ENCODE peak calls at places on chromosomes 6 and 20, in five cellular contexts. One of them, this sample, is unnamed.
A peak's percentile ranks its signal among the peaks of the same experiment; 100 is the strongest.

GRCh38 chr20:6629564-6629963 is 137.9 kb upstream of the BMP2 start:
- DNase-seq in RWPE1: no peak
- DNase-seq in activated T-cell treated with anti-CD3 and anti-CD28 coated beads for 1 hour: no peak
- DNase-seq in stimulated activated CD4-positive, alpha-beta T cell treated with anti-CD3 and anti-CD28 coated beads, Interleukin-1b, Interleukin-23, amount 100 ng/mL, for 24 hours: no peak
- DNase-seq in LNCaP clone FGC: no peak
- DNase-seq in this sample: no peak

GRCh38 chr20:38112249-38112942 is 52.7 kb downstream of the TGM2 start:
- DNase-seq in RWPE1: no peak
- DNase-seq in activated T-cell treated with anti-CD3 and anti-CD28 coated beads for 1 hour: no peak
- DNase-seq in LNCaP clone FGC: no peak
- DNase-seq in stimulated activated CD4-positive, alpha-beta T cell treated with anti-CD3 and anti-CD28 coated beads, Interleukin-1b, Interleukin-23, amount 100 ng/mL, for 24 hours: no peak
- DNase-seq in this sample: peak; percentile 33

GRCh38 chr20:327946-328563 is 2.7 kb downstream of the SOX12 start:
- DNase-seq in LNCaP clone FGC: no peak
- DNase-seq in stimulated activated CD4-positive, alpha-beta T cell treated with anti-CD3 and anti-CD28 coated beads, Interleukin-1b, Interleukin-23, amount 100 ng/mL, for 24 hours: no peak
- DNase-seq in activated T-cell treated with anti-CD3 and anti-CD28 coated beads for 1 hour: no peak
- DNase-seq in RWPE1: no peak
- DNase-seq in this sample: no peak

GRCh38 chr20:35329435-35330139 is 37.4 kb upstream of the FAM83C start:
- DNase-seq in activated T-cell treated with anti-CD3 and anti-CD28 coated beads for 1 hour: peak; percentile 11
- DNase-seq in stimulated activated CD4-positive, alpha-beta T cell treated with anti-CD3 and anti-CD28 coated beads, Interleukin-1b, Interleukin-23, amount 100 ng/mL, for 24 hours: peak; percentile 46
- DNase-seq in RWPE1: peak; percentile 78
- DNase-seq in LNCaP clone FGC: no peak
- DNase-seq in this sample: peak; percentile 90

GRCh38 chr6:50862172-50862571 is 43.5 kb downstream of the TFAP2B start:
- DNase-seq in stimulated activated CD4-positive, alpha-beta T cell treated with anti-CD3 and anti-CD28 coated beads, Interleukin-1b, Interleukin-23, amount 100 ng/mL, for 24 hours: no peak
- DNase-seq in activated T-cell treated with anti-CD3 and anti-CD28 coated beads for 1 hour: no peak
- DNase-seq in LNCaP clone FGC: no peak
- DNase-seq in RWPE1: no peak
- DNase-seq in this sample: no peak

GRCh38 chr6:67736816-67737215 is 898.3 kb upstream of the ADGRB3 start:
- DNase-seq in LNCaP clone FGC: no peak
- DNase-seq in RWPE1: no peak
- DNase-seq in activated T-cell treated with anti-CD3 and anti-CD28 coated beads for 1 hour: no peak
- DNase-seq in stimulated activated CD4-positive, alpha-beta T cell treated with anti-CD3 and anti-CD28 coated beads, Interleukin-1b, Interleukin-23, amount 100 ng/mL, for 24 hours: no peak
- DNase-seq in this sample: peak; percentile 52

GRCh38 chr20:35663813-35664543 is 722 bp downstream of the CPNE1 start:
- DNase-seq in RWPE1: peak; percentile 76
- DNase-seq in stimulated activated CD4-positive, alpha-beta T cell treated with anti-CD3 and anti-CD28 coated beads, Interleukin-1b, Interleukin-23, amount 100 ng/mL, for 24 hours: peak; percentile 34
- DNase-seq in activated T-cell treated with anti-CD3 and anti-CD28 coated beads for 1 hour: peak; percentile 43
- DNase-seq in LNCaP clone FGC: peak; percentile 38
- DNase-seq in this sample: peak; percentile 15

GRCh38 chr6:33313709-33314514 is at the start of gene TAPBP:
- DNase-seq in activated T-cell treated with anti-CD3 and anti-CD28 coated beads for 1 hour: peak; percentile 71
- DNase-seq in RWPE1: peak; percentile 61
- DNase-seq in LNCaP clone FGC: no peak
- DNase-seq in stimulated activated CD4-positive, alpha-beta T cell treated with anti-CD3 and anti-CD28 coated beads, Interleukin-1b, Interleukin-23, amount 100 ng/mL, for 24 hours: peak; percentile 83
- DNase-seq in this sample: peak; percentile 53

GRCh38 chr20:63962426-63963347 is 6.5 kb upstream of the UCKL1 start:
- DNase-seq in LNCaP clone FGC: no peak
- DNase-seq in stimulated activated CD4-positive, alpha-beta T cell treated with anti-CD3 and anti-CD28 coated beads, Interleukin-1b, Interleukin-23, amount 100 ng/mL, for 24 hours: no peak
- DNase-seq in RWPE1: no peak
- DNase-seq in activated T-cell treated with anti-CD3 and anti-CD28 coated beads for 1 hour: no peak
- DNase-seq in this sample: no peak

GRCh38 chr20:20694591-20694990 is 17.9 kb downstream of the RALGAPA2 start:
- DNase-seq in RWPE1: no peak
- DNase-seq in LNCaP clone FGC: no peak
- DNase-seq in stimulated activated CD4-positive, alpha-beta T cell treated with anti-CD3 and anti-CD28 coated beads, Interleukin-1b, Interleukin-23, amount 100 ng/mL, for 24 hours: no peak
- DNase-seq in activated T-cell treated with anti-CD3 and anti-CD28 coated beads for 1 hour: no peak
- DNase-seq in this sample: no peak

GRCh38 chr6:106513813-106514212 is 115.5 kb downstream of the RTN4IP1 start:
- DNase-seq in stimulated activated CD4-positive, alpha-beta T cell treated with anti-CD3 and anti-CD28 coated beads, Interleukin-1b, Interleukin-23, amount 100 ng/mL, for 24 hours: no peak
- DNase-seq in RWPE1: no peak
- DNase-seq in activated T-cell treated with anti-CD3 and anti-CD28 coated beads for 1 hour: no peak
- DNase-seq in LNCaP clone FGC: peak; percentile 66
- DNase-seq in this sample: peak; percentile 59

GRCh38 chr6:154164397-154164796 is 125.4 kb downstream of the OPRM1 start:
- DNase-seq in activated T-cell treated with anti-CD3 and anti-CD28 coated beads for 1 hour: no peak
- DNase-seq in LNCaP clone FGC: no peak
- DNase-seq in stimulated activated CD4-positive, alpha-beta T cell treated with anti-CD3 and anti-CD28 coated beads, Interleukin-1b, Interleukin-23, amount 100 ng/mL, for 24 hours: no peak
- DNase-seq in RWPE1: no peak
- DNase-seq in this sample: no peak

GRCh38 chr20:50969912-50970311 is 11.3 kb downstream of the MOCS3 start:
- DNase-seq in stimulated activated CD4-positive, alpha-beta T cell treated with anti-CD3 and anti-CD28 coated beads, Interleukin-1b, Interleukin-23, amount 100 ng/mL, for 24 hours: no peak
- DNase-seq in LNCaP clone FGC: no peak
- DNase-seq in activated T-cell treated with anti-CD3 and anti-CD28 coated beads for 1 hour: no peak
- DNase-seq in RWPE1: no peak
- DNase-seq in this sample: no peak

GRCh38 chr6:143232849-143233248 is 172.2 kb downstream of the AIG1 start:
- DNase-seq in stimulated activated CD4-positive, alpha-beta T cell treated with anti-CD3 and anti-CD28 coated beads, Interleukin-1b, Interleukin-23, amount 100 ng/mL, for 24 hours: no peak
- DNase-seq in RWPE1: peak; percentile 30
- DNase-seq in LNCaP clone FGC: no peak
- DNase-seq in activated T-cell treated with anti-CD3 and anti-CD28 coated beads for 1 hour: no peak
- DNase-seq in this sample: peak; percentile 44

GRCh38 chr20:17446171-17446570 is 85.0 kb downstream of the BFSP1 start:
- DNase-seq in RWPE1: no peak
- DNase-seq in LNCaP clone FGC: no peak
- DNase-seq in activated T-cell treated with anti-CD3 and anti-CD28 coated beads for 1 hour: no peak
- DNase-seq in stimulated activated CD4-positive, alpha-beta T cell treated with anti-CD3 and anti-CD28 coated beads, Interleukin-1b, Interleukin-23, amount 100 ng/mL, for 24 hours: no peak
- DNase-seq in this sample: no peak

GRCh38 chr20:50518270-50518721 is 8.1 kb downstream of the PTPN1 start:
- DNase-seq in stimulated activated CD4-positive, alpha-beta T cell treated with anti-CD3 and anti-CD28 coated beads, Interleukin-1b, Interleukin-23, amount 100 ng/mL, for 24 hours: no peak
- DNase-seq in RWPE1: peak; percentile 56
- DNase-seq in activated T-cell treated with anti-CD3 and anti-CD28 coated beads for 1 hour: no peak
- DNase-seq in LNCaP clone FGC: no peak
- DNase-seq in this sample: peak; percentile 71

GRCh38 chr20:50561379-50562078 is 51.3 kb downstream of the PTPN1 start:
- DNase-seq in RWPE1: peak; percentile 98
- DNase-seq in LNCaP clone FGC: no peak
- DNase-seq in stimulated activated CD4-positive, alpha-beta T cell treated with anti-CD3 and anti-CD28 coated beads, Interleukin-1b, Interleukin-23, amount 100 ng/mL, for 24 hours: peak; percentile 65
- DNase-seq in activated T-cell treated with anti-CD3 and anti-CD28 coated beads for 1 hour: peak; percentile 22
- DNase-seq in this sample: peak; percentile 95

GRCh38 chr6:56525976-56526375 is 116.7 kb downstream of the DST start:
- DNase-seq in LNCaP clone FGC: no peak
- DNase-seq in stimulated activated CD4-positive, alpha-beta T cell treated with anti-CD3 and anti-CD28 coated beads, Interleukin-1b, Interleukin-23, amount 100 ng/mL, for 24 hours: no peak
- DNase-seq in RWPE1: no peak
- DNase-seq in activated T-cell treated with anti-CD3 and anti-CD28 coated beads for 1 hour: no peak
- DNase-seq in this sample: no peak

GRCh38 chr6:50113114-50113857 is 63.6 kb upstream of the DEFB112 start:
- DNase-seq in stimulated activated CD4-positive, alpha-beta T cell treated with anti-CD3 and anti-CD28 coated beads, Interleukin-1b, Interleukin-23, amount 100 ng/mL, for 24 hours: no peak
- DNase-seq in RWPE1: no peak
- DNase-seq in activated T-cell treated with anti-CD3 and anti-CD28 coated beads for 1 hour: no peak
- DNase-seq in LNCaP clone FGC: no peak
- DNase-seq in this sample: peak; percentile 75

GRCh38 chr20:35506872-35507638 is 22.4 kb downstream of the C20orf173 start:
- DNase-seq in LNCaP clone FGC: no peak
- DNase-seq in RWPE1: no peak
- DNase-seq in stimulated activated CD4-positive, alpha-beta T cell treated with anti-CD3 and anti-CD28 coated beads, Interleukin-1b, Interleukin-23, amount 100 ng/mL, for 24 hours: no peak
- DNase-seq in activated T-cell treated with anti-CD3 and anti-CD28 coated beads for 1 hour: no peak
- DNase-seq in this sample: peak; percentile 17

GRCh38 chr20:64101731-64102621 is 5.4 kb downstream of the NPBWR2 start:
- DNase-seq in LNCaP clone FGC: no peak
- DNase-seq in stimulated activated CD4-positive, alpha-beta T cell treated with anti-CD3 and anti-CD28 coated beads, Interleukin-1b, Interleukin-23, amount 100 ng/mL, for 24 hours: peak; percentile 57
- DNase-seq in RWPE1: peak; percentile 73
- DNase-seq in activated T-cell treated with anti-CD3 and anti-CD28 coated beads for 1 hour: peak; percentile 68
- DNase-seq in this sample: no peak

GRCh38 chr6:41630946-41631345 is 7.3 kb upstream of the MDFI start:
- DNase-seq in RWPE1: no peak
- DNase-seq in LNCaP clone FGC: no peak
- DNase-seq in activated T-cell treated with anti-CD3 and anti-CD28 coated beads for 1 hour: no peak
- DNase-seq in stimulated activated CD4-positive, alpha-beta T cell treated with anti-CD3 and anti-CD28 coated beads, Interleukin-1b, Interleukin-23, amount 100 ng/mL, for 24 hours: no peak
- DNase-seq in this sample: no peak

GRCh38 chr20:1331801-1332453 is 3.0 kb upstream of the SDCBP2 start:
- DNase-seq in activated T-cell treated with anti-CD3 and anti-CD28 coated beads for 1 hour: no peak
- DNase-seq in stimulated activated CD4-positive, alpha-beta T cell treated with anti-CD3 and anti-CD28 coated beads, Interleukin-1b, Interleukin-23, amount 100 ng/mL, for 24 hours: no peak
- DNase-seq in RWPE1: no peak
- DNase-seq in LNCaP clone FGC: no peak
- DNase-seq in this sample: no peak

GRCh38 chr20:63230800-63231268 is 4.9 kb upstream of the BIRC7 start:
- DNase-seq in RWPE1: no peak
- DNase-seq in activated T-cell treated with anti-CD3 and anti-CD28 coated beads for 1 hour: no peak
- DNase-seq in LNCaP clone FGC: no peak
- DNase-seq in stimulated activated CD4-positive, alpha-beta T cell treated with anti-CD3 and anti-CD28 coated beads, Interleukin-1b, Interleukin-23, amount 100 ng/mL, for 24 hours: no peak
- DNase-seq in this sample: peak; percentile 45

GRCh38 chr6:2110504-2110903 is 134.9 kb downstream of the GMDS start:
- DNase-seq in LNCaP clone FGC: no peak
- DNase-seq in RWPE1: no peak
- DNase-seq in activated T-cell treated with anti-CD3 and anti-CD28 coated beads for 1 hour: no peak
- DNase-seq in stimulated activated CD4-positive, alpha-beta T cell treated with anti-CD3 and anti-CD28 coated beads, Interleukin-1b, Interleukin-23, amount 100 ng/mL, for 24 hours: no peak
- DNase-seq in this sample: peak; percentile 18

GRCh38 chr6:77880501-77880900 is 227.7 kb downstream of the MEI4 start:
- DNase-seq in stimulated activated CD4-positive, alpha-beta T cell treated with anti-CD3 and anti-CD28 coated beads, Interleukin-1b, Interleukin-23, amount 100 ng/mL, for 24 hours: no peak
- DNase-seq in activated T-cell treated with anti-CD3 and anti-CD28 coated beads for 1 hour: no peak
- DNase-seq in LNCaP clone FGC: no peak
- DNase-seq in RWPE1: no peak
- DNase-seq in this sample: peak; percentile 78

GRCh38 chr6:4814212-4814611 is 38.0 kb downstream of the CDYL start:
- DNase-seq in activated T-cell treated with anti-CD3 and anti-CD28 coated beads for 1 hour: no peak
- DNase-seq in LNCaP clone FGC: no peak
- DNase-seq in RWPE1: no peak
- DNase-seq in stimulated activated CD4-positive, alpha-beta T cell treated with anti-CD3 and anti-CD28 coated beads, Interleukin-1b, Interleukin-23, amount 100 ng/mL, for 24 hours: no peak
- DNase-seq in this sample: no peak

GRCh38 chr6:39402239-39402751 is 79.8 kb upstream of the KCNK16 start:
- DNase-seq in RWPE1: no peak
- DNase-seq in stimulated activated CD4-positive, alpha-beta T cell treated with anti-CD3 and anti-CD28 coated beads, Interleukin-1b, Interleukin-23, amount 100 ng/mL, for 24 hours: no peak
- DNase-seq in LNCaP clone FGC: no peak
- DNase-seq in activated T-cell treated with anti-CD3 and anti-CD28 coated beads for 1 hour: no peak
- DNase-seq in this sample: no peak

This sample was measured in LHCN-M2.